ENCODE peak calls at places on chromosomes 5 and 9, in four cellular contexts. X is A549, K is thyroid gland, P is lower leg skin. N is an unnamed sample.

GRCh38 chr5:61010759-61011460 is 65.9 kb downstream of the NDUFAF2 start:
- DNase-seq in X (peak; percentile 40), K (no peak), P (no peak), N (no peak)

GRCh38 chr5:180673371-180674252 is 24.2 kb upstream of the FLT4 start:
- DNase-seq in X (no peak), K (no peak), P (no peak), N (no peak)

GRCh38 chr5:154611341-154611767 is 133.3 kb upstream of the HAND1 start:
- DNase-seq in X (no peak), K (no peak), P (no peak), N (no peak)

GRCh38 chr5:13278148-13278547 is 666.3 kb downstream of the DNAH5 start:
- DNase-seq in X (peak; percentile 18), K (no peak), P (no peak), N (no peak)

GRCh38 chr5:138706655-138707480 is 46.4 kb upstream of the CTNNA1 start:
- DNase-seq in X (peak; percentile 35), K (no peak), P (peak; percentile 23), N (no peak)

GRCh38 chr5:137856916-137857862 is 10.5 kb upstream of the MYOT start:
- DNase-seq in X (no peak), K (no peak), P (no peak), N (no peak)

GRCh38 chr9:90659626-90660364 is 17.2 kb upstream of the DIRAS2 start:
- DNase-seq in X (no peak), K (no peak), P (no peak), N (no peak)

GRCh38 chr9:33239922-33240321 is at the start of gene SPINK4:
- DNase-seq in X (no peak), K (no peak), P (no peak), N (no peak)

DNA sequence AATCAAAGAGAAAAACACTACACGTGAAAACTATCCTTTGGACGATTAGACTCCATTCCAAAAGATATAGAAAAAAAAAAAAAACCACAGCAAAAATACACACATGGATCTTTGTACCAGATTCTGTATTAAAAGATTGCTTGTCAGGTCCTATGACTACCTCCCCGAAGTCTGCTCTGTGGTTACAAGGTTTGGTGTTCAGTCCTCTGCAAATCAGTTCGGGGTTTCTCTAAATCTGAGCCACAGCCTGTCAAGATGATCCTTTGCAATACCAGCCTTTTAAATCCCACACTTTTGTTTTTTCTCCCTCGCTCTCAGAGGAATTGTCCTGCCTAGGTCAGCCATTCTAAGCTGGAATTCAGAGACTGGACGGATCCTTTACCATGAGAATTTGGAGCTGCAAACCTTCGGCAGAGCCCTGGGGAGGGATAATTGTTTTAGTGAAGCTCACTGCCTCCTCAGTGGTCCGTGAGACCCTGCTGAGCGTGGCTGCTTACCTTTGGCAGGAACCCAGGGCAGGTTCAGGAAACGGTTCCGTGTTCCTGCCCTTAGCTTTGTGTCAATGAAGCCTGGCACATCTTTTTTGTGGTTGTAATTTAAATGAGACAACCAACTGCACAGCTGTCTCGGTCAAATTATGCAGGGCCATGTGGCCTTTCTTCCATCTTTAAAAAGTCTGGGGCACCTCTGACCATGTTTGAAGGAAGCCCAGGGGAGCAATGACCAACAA is 47.3 kb downstream of the EBF1 start:
- DNase-seq in X (no peak), K (no peak), P (no peak), N (no peak)
- H3K4me3 ChIP-seq in X (no peak overlapping the region), K (no peak overlapping the region), P (no peak overlapping the region), N (no peak overlapping the region)

GRCh38 chr9:107484117-107484723 is 5.3 kb downstream of the KLF4 start:
- DNase-seq in X (peak; percentile 84), K (peak; percentile 9), P (peak; percentile 51), N (no peak)

GRCh38 chr9:107480386-107480789 is 9.2 kb downstream of the KLF4 start:
- DNase-seq in X (peak; percentile 38), K (peak; percentile 6), P (peak; percentile 71), N (no peak)

GRCh38 chr9:107478805-107479204 is 10.8 kb downstream of the KLF4 start:
- DNase-seq in X (no peak), K (no peak), P (no peak), N (no peak)

GRCh38 chr9:107483666-107484065 is 5.9 kb downstream of the KLF4 start:
- DNase-seq in X (no peak), K (no peak), P (no peak), N (no peak)

GRCh38 chr9:107481035-107481434 is 8.5 kb downstream of the KLF4 start:
- DNase-seq in X (peak; percentile 15), K (no peak), P (no peak), N (no peak)
- H3K4me3 ChIP-seq in X (peak overlapping the region; percentile 33), K (no peak overlapping the region), P (no peak overlapping the region), N (no peak overlapping the region)

GRCh38 chr5:93604119-93604963 is 21.3 kb downstream of the NR2F1 start:
- DNase-seq in X (no peak), K (no peak), P (no peak), N (no peak)
- H3K4me3 ChIP-seq in X (no peak overlapping the region), K (peak overlapping the region; percentile 7), P (no peak overlapping the region), N (peak overlapping the region; percentile 48)

DNA sequence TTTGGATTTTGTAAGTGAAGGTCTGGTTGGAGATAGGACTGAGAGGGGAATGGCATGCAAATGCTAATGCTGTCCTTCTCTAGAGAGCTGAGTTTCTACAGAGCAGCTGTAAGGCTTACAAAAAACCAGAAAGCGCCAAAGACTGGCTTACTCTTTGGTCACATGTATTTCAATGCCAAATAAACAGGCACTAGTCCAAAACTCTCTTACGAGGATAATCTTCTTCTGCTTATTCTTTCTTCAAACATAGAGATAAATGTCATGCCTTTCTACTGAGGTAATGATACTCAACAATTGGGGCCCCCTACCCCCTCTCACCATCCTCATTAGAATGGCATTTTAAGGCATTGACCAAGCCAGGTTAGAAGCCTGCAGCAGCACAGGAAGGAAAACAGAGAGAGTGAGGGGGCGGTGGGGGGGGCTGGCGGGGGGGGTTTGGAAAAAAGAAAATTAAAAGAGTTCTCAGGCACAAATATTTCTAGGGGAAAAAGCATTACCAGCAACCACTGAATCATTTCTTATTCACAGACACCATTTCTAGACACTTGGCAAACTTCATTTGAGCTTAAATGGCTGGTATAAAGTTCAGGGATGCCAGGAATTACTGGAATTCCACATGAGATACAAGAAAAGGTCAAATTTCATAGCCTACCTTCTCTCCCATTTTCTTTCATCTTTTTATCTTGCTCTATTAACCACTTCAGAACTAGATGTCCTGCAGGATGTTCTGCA is 34.0 kb downstream of the PUM3 start:
- DNase-seq in X (peak; percentile 85), K (peak; percentile 5), P (no peak), N (no peak)
- H3K4me3 ChIP-seq in X (peak overlapping the region; percentile 11), K (no peak overlapping the region), P (no peak overlapping the region), N (no peak overlapping the region)

GRCh38 chr5:141356950-141357349 is 2.1 kb downstream of the PCDHGA4 start:
- DNase-seq in X (no peak), K (no peak), P (no peak), N (no peak)

GRCh38 chr5:141359790-141360426 is at the start of gene PCDHGB2:
- DNase-seq in X (no peak), K (no peak), P (no peak), N (no peak)

GRCh38 chr5:141363952-141364660 is at the start of gene PCDHGA5:
- DNase-seq in X (peak; percentile 46), K (no peak), P (no peak), N (no peak)

GRCh38 chr5:141362719-141363118 is 1.2 kb upstream of the PCDHGA5 start:
- DNase-seq in X (no peak), K (no peak), P (no peak), N (no peak)

GRCh38 chr5:141360685-141361084 is 891 bp downstream of the PCDHGB2 start:
- DNase-seq in X (no peak), K (no peak), P (no peak), N (no peak)
- H3K4me3 ChIP-seq in X (no peak overlapping the region), K (no peak overlapping the region), P (no peak overlapping the region), N (no peak overlapping the region)

GRCh38 chr9:22682536-22683392 is 236.1 kb downstream of the DMRTA1 start:
- DNase-seq in X (peak; percentile 2), K (no peak), P (no peak), N (no peak)
- H3K4me3 ChIP-seq in X (no peak overlapping the region), K (no peak overlapping the region), P (no peak overlapping the region), N (no peak overlapping the region)

N was measured in dorsolateral prefrontal cortex.